ENCODE peak calls at places on chromosome 12, in eight cellular contexts. Q is PC-9, T is tibial artery, K is left ventricle myocardium inferior, F is tibial nerve, P is body of pancreas, E is heart left ventricle, U is sigmoid colon. S is an unnamed sample.

GRCh38 chr12:27243006-27243405 is 1.1 kb upstream of the STK38L start:
- DNase-seq in K (no peak), U (no peak), Q (no peak), F (no peak), P (no peak), T (no peak), E (no peak), S (no peak)

GRCh38 chr12:105480162-105480561 is 149.7 kb downstream of the C12orf75 start:
- DNase-seq in F (no peak), U (no peak), T (no peak), E (no peak), P (no peak), K (no peak), Q (no peak), S (no peak)

GRCh38 chr12:19474147-19474546 is 34.9 kb downstream of the AEBP2 start:
- DNase-seq in E (no peak), Q (no peak), F (no peak), K (no peak), P (no peak), T (no peak), U (no peak), S (no peak)

GRCh38 chr12:123006977-123007376 is 26.5 kb downstream of the ARL6IP4 start:
- DNase-seq in Q (no peak), K (no peak), P (no peak), E (no peak), F (no peak), U (no peak), T (no peak), S (no peak)

GRCh38 chr12:68080577-68080976 is 79.0 kb downstream of the IFNG start:
- DNase-seq in T (no peak), P (no peak), Q (no peak), F (no peak), K (no peak), E (no peak), U (no peak), S (no peak)

GRCh38 chr12:93415723-93416464 is 25.9 kb downstream of the UBE2N start:
- DNase-seq in K (no peak), P (no peak), U (no peak), E (no peak), Q (no peak), T (no peak), F (no peak), S (no peak)

GRCh38 chr12:3236345-3237153 is 159.4 kb downstream of the TSPAN9 start:
- DNase-seq in Q (peak; percentile 72), T (no peak), P (no peak), U (no peak), F (no peak), K (no peak), E (peak; percentile 76), S (no peak)

GRCh38 chr12:11227373-11227772 is 40.6 kb upstream of the TAS2R42 start:
- DNase-seq in T (no peak), P (no peak), E (no peak), Q (no peak), U (no peak), K (no peak), F (no peak), S (no peak)

GRCh38 chr12:65740873-65741600 is 83.2 kb upstream of the HMGA2 start:
- DNase-seq in T (peak; percentile 69), U (peak; percentile 85), K (peak; percentile 81), Q (no peak), F (peak; percentile 57), E (peak; percentile 82), P (peak; percentile 77), S (no peak)

GRCh38 chr12:121713257-121714155 is 954 bp downstream of the TMEM120B start:
- DNase-seq in F (peak; percentile 26), Q (no peak), K (peak; percentile 43), P (peak; percentile 15), E (peak; percentile 61), U (peak; percentile 76), T (peak; percentile 69), S (no peak)

GRCh38 chr12:49502590-49502989 is 36.2 kb upstream of the KCNH3 start:
- DNase-seq in Q (no peak), F (no peak), T (no peak), P (no peak), K (no peak), E (no peak), U (no peak), S (no peak)

GRCh38 chr12:169528-170360 is 44.2 kb downstream of the SLC6A12 start:
- DNase-seq in P (no peak), F (no peak), T (no peak), U (no peak), Q (no peak), E (peak; percentile 39), K (no peak), S (no peak)

GRCh38 chr12:168201-168600 is 45.8 kb downstream of the SLC6A12 start:
- DNase-seq in U (no peak), E (no peak), Q (no peak), K (no peak), T (no peak), P (no peak), F (no peak), S (no peak)

GRCh38 chr12:170361-171225 is 43.4 kb downstream of the SLC6A12 start:
- DNase-seq in F (no peak), K (no peak), Q (no peak), E (no peak), T (no peak), U (no peak), P (no peak), S (no peak)

GRCh38 chr12:171276-171675 is 42.7 kb downstream of the SLC6A12 start:
- DNase-seq in Q (no peak), U (no peak), P (no peak), F (no peak), E (no peak), T (no peak), K (no peak), S (no peak)

DNA sequence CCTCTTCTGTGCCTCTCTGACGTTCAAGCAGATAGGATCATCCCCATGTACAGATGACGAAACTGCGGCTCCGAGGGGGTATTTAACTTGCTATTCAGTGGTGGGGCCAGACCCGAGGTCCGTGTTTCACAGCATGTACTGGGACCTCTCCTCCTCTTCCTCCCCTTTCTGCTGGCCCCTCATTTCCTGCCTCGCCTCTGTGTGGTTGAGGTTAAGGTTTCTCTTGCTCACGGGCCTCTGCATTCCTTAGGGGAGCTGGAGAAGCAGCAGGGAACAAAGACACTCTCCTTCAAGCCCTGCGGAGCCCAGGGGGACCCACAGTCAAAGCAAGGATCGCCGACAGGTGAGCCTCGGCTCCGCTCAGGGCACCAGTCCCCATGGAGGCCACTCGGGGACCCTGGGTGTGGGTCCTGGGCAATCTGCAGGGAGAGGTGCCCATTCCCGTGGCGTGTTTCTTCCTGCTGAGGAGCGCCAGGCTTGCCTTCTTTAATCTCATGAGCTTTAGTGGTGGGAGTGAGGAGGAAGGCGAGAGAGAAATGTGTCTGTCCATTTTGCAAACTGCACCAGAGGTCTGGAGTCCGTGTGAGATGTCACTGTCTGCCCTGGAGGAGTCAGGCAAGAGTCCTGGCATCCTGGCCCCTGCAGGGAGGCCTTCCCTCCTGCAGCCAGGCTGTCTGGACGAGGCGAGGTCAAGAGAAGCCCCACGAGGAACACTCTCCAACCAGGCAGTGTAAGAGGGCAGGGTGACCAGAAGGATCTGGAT is 45.0 kb downstream of the SLC6A12 start:
- DNase-seq in K (no peak), Q (no peak), P (no peak), E (no peak), T (no peak), U (no peak), F (no peak), S (no peak)
- TF ChIP-seq CTCF in K (no peak), Q (no peak), P (no peak), E (no peak), T (no peak), U (no peak), F (no peak), S (no peak)

DNA sequence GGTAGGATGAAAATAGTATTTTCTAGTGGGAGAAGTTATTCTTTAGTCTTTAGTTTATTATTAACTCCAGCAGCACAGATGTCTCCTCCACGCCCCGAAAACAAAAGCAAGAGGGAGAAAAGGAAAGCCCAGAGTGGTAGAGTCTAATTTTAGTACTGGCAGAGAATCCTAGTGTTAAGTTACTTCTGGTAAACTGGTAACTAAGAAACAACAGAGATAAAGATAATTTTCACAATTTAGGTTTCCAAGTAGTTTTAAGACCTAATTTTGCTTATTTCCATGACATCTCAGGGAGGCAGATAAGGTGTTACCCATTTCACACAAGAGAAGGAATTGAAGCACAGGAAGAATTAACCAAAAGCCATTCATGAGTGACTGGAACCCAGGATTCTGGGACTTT is 16.3 kb downstream of the ATP5MC2 start:
- DNase-seq in F (no peak), T (no peak), E (no peak), P (no peak), K (no peak), U (no peak), Q (no peak), S (no peak)
- H3K4me3 ChIP-seq in F (no peak overlapping the region), T (peak overlapping the region; percentile 12), E (peak overlapping the region; percentile 25), P (no peak overlapping the region), K (peak overlapping the region; percentile 46), U (no peak overlapping the region), Q (no peak overlapping the region), S (no peak overlapping the region)

DNA sequence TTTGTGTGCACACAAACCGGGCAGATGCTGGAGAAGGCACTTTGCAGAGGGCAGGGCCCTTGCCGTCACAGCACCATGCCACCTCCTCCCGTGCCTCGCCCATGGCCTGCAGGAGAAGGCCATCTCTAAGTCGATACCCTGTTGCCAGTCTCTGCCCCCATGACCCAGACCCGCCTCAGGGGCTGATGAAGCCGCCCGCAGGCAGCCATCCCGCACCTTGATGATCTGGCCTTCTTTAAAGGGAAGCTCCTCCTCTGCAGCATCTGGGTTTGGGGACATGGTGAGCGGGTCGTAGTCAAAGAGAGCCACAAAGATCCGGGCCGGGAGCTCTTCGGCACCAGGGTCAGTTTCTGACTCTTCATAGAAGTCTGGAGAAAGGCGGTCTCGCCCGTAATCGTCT is 76.2 kb downstream of the PIWIL1 start:
- DNase-seq in T (no peak), P (no peak), F (no peak), Q (no peak), U (no peak), K (no peak), E (no peak), S (peak; percentile 26)
- H3K27ac ChIP-seq in T (no peak overlapping the region), P (no peak overlapping the region), F (no peak overlapping the region), Q (no peak overlapping the region), U (no peak overlapping the region), K (no peak overlapping the region), E (no peak overlapping the region), S (no peak overlapping the region)

GRCh38 chr12:131836193-131836592 is 8.0 kb downstream of the MMP17 start:
- DNase-seq in U (no peak), Q (no peak), E (no peak), F (no peak), P (no peak), T (no peak), K (no peak), S (no peak)
- TF ChIP-seq CTCF in U (no peak), Q (peak; percentile 56), E (peak; percentile 40), F (no peak), P (peak; percentile 30), T (no peak), K (peak; percentile 61), S (no peak)

DNA sequence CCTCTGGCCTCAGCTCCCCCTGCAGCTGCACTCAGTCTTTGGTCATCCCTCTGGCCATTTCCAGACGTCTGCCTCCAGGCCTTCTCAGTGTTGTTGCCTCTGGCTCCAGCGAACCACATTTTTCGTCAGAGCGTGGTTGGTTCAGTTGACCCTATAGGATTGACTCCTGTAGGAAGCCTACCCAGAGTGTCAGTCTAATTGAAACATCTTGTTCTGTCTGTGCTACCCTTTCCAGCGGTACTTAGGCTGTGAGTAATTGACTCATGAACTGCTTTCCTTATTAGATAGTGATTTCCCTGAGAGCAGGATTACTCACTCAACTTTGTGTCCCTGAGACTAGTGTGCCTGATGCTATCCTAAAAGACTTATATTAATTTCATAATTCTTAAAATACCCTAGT is 373.2 kb downstream of the ATP23 start:
- DNase-seq in T (no peak), E (no peak), P (no peak), U (no peak), K (no peak), Q (no peak), F (no peak), S (no peak)
- H3K4me3 ChIP-seq in T (no peak overlapping the region), E (no peak overlapping the region), P (no peak overlapping the region), U (no peak overlapping the region), K (no peak overlapping the region), Q (no peak overlapping the region), F (no peak overlapping the region), S (no peak overlapping the region)

S was measured in right atrium auricular region.